ENCODE peak calls at places on chromosomes 12 and 14, in nine cellular contexts. L is GM12878, G is mammary epithelial cell, Y is endodermal cell, M is neuronal stem cell, I is endothelial cell of umbilical vein, K is DND-41, B is Karpas-422, H is NT2/D1. S is an unnamed sample. For H3K36me3, the result is how much of the 10 kb centered on the place peaks cover.

GRCh38 chr12:62319058-62319457 is 58.9 kb downstream of the USP15 start:
- DNase-seq in L (no peak), G (no peak), Y (no peak), M (no peak), I (no peak), K (no peak), B (no peak), H (no peak), S (no peak)

GRCh38 chr12:131902332-131903241 is 8.2 kb downstream of the ULK1 start:
- DNase-seq in L (no peak), G (no peak), Y (no peak), M (no peak), I (no peak), K (no peak), B (no peak), H (no peak), S (no peak)

GRCh38 chr14:106846218-106846617 is 1319.8 kb downstream of the TMEM121 start:
- DNase-seq in L (no peak), G (peak), Y (no peak), M (no peak), I (no peak), K (no peak), B (no peak), H (no peak), S (no peak)

GRCh38 chr12:49865109-49865781 is 22.3 kb upstream of the BCDIN3D start:
- DNase-seq in L (no peak), G (no peak), Y (peak), M (no peak), I (no peak), K (no peak), B (peak), H (no peak), S (no peak)

GRCh38 chr12:124869011-124869665 is 5.5 kb upstream of the SCARB1 start:
- DNase-seq in L (no peak), G (peak), Y (peak), M (no peak), I (no peak), K (no peak), B (no peak), H (no peak), S (no peak)

GRCh38 chr12:6890789-6891624 is 13.6 kb upstream of the LRRC23 start:
- DNase-seq in L (peak), G (peak), Y (peak), M (peak), I (peak), K (peak), B (peak), H (peak), S (peak)

GRCh38 chr14:66078031-66078430 is 408.1 kb upstream of the CCDC196 start:
- DNase-seq in L (no peak), G (no peak), Y (no peak), M (no peak), I (peak), K (no peak), B (no peak), H (no peak), S (no peak)

GRCh38 chr12:1914116-1914911 is 4.1 kb downstream of the CACNA2D4 start:
- DNase-seq in L (no peak), G (no peak), Y (peak), M (no peak), I (no peak), K (no peak), B (no peak), H (no peak), S (no peak)

DNA sequence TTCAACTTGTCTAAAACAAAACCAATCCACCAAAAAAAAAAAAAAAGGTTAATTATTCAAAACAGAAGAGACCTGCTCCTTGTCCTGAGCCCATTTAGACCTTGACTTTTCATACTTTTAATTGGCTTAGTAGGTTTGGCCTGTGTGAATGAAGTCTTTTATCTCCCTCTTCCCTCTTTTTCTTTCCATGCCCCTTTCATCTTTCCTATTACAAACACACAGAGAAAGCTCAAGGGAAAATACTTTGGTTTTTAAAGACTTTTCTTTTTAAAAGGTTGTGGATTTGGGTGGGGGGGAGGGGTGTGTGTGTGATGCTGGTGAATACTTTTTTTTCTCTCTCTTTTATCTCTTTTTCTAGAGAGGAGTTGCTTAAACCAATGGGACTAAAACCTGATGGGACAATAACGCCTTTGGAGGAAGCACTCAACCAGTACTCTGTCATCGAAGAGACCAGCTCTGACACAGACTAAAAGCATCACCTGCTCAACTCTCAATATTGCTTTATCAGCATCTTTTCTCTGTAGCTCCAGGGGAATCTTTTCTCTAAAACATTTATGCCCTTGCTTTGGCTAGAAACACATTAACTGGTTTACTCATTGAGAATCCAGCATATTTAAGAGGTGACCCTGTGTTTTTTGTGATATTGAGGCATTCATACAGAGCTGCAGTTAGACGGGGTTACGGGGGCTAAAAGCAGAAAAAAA is 70.0 kb upstream of the TMEM263 start:
- DNase-seq in L (no peak), G (no peak), Y (no peak), M (no peak), I (no peak), K (no peak), B (no peak), H (no peak), S (no peak)
- H3K36me3 ChIP-seq in L (under half), G (under half), Y (under half), M (under half), I (under half), K (half or more), B (under half), H (half or more), S (under half)

GRCh38 chr12:96444403-96444802 is 44.2 kb upstream of the CDK17 start:
- DNase-seq in L (no peak), G (no peak), Y (no peak), M (no peak), I (no peak), K (no peak), B (no peak), H (no peak), S (no peak)
- H3K9ac ChIP-seq in L (no peak), G (no peak), Y (no peak), M (no peak), I (peak), K (no peak), B (no peak), H (no peak), S (no peak)

GRCh38 chr12:113306382-113306781 is 28.5 kb downstream of the SLC8B1 start:
- DNase-seq in L (no peak), G (no peak), Y (peak), M (no peak), I (no peak), K (no peak), B (no peak), H (no peak), S (no peak)
- H3K36me3 ChIP-seq in L (under half), G (under half), Y (under half), M (under half), I (under half), K (half or more), B (under half), H (under half), S (under half)

DNA sequence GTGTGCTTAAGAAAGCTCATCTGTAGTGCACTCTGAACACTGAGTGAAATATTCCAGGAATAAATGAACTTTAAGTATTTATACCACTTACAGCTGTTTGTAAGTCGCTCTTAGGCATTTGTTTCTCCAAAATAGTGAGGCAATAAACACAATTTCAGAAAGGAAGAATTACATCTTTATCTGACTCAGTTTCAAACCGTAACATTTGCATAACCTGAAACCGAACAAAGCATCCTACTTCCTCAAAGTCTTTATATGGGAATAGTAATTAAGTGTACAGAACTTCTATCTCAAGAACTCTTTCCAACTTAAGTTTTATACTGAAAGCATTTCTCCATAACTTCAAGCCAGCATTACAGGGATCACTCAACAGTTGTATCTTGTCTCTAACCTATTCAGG is 58.4 kb downstream of the SOX5 start:
- DNase-seq in L (no peak), G (no peak), Y (no peak), M (no peak), I (no peak), K (no peak), B (no peak), H (no peak), S (no peak)
- H3K9ac ChIP-seq in L (no peak), G (no peak), Y (no peak), M (no peak), I (no peak), K (no peak), B (no peak), H (no peak), S (no peak)

S was measured in GM23248.